ENCODE peak calls at places on chromosome 19, in eight cellular contexts. One of them, this sample, is unnamed.

GRCh38 chr19:6828306-6828697 is 55.8 kb downstream of the VAV1 start:
- DNase-seq in left lung: peak
- DNase-seq in right lobe of liver: no peak
- DNase-seq in thoracic aorta: no peak
- DNase-seq in brain microvascular endothelial cell: no peak
- DNase-seq in transverse colon: no peak
- DNase-seq in heart right ventricle: no peak
- DNase-seq in coronary artery: no peak
- DNase-seq in this sample: no peak

GRCh38 chr19:42560731-42561130 is 32.5 kb upstream of the CEACAM1 start:
- DNase-seq in coronary artery: no peak
- DNase-seq in left lung: no peak
- DNase-seq in heart right ventricle: no peak
- DNase-seq in right lobe of liver: no peak
- DNase-seq in thoracic aorta: no peak
- DNase-seq in transverse colon: no peak
- DNase-seq in brain microvascular endothelial cell: no peak
- DNase-seq in this sample: no peak

GRCh38 chr19:56900573-56901097 is 60.1 kb upstream of the PEG3 start:
- DNase-seq in left lung: no peak
- DNase-seq in right lobe of liver: no peak
- DNase-seq in thoracic aorta: no peak
- DNase-seq in transverse colon: no peak
- DNase-seq in brain microvascular endothelial cell: no peak
- DNase-seq in heart right ventricle: no peak
- DNase-seq in coronary artery: no peak
- DNase-seq in this sample: no peak

GRCh38 chr19:20247016-20247683 is 80.1 kb downstream of the ZNF486 start:
- DNase-seq in heart right ventricle: peak
- DNase-seq in thoracic aorta: no peak
- DNase-seq in left lung: no peak
- DNase-seq in right lobe of liver: no peak
- DNase-seq in coronary artery: no peak
- DNase-seq in brain microvascular endothelial cell: no peak
- DNase-seq in transverse colon: no peak
- DNase-seq in this sample: no peak

GRCh38 chr19:49677901-49678674 is 1.0 kb downstream of the PRMT1 start:
- DNase-seq in transverse colon: peak
- DNase-seq in left lung: peak
- DNase-seq in brain microvascular endothelial cell: peak
- DNase-seq in thoracic aorta: no peak
- DNase-seq in heart right ventricle: peak
- DNase-seq in right lobe of liver: peak
- DNase-seq in coronary artery: no peak
- DNase-seq in this sample: peak

GRCh38 chr19:16920816-16921529 is 32.2 kb downstream of the F2RL3 start:
- DNase-seq in transverse colon: no peak
- DNase-seq in brain microvascular endothelial cell: peak
- DNase-seq in left lung: no peak
- DNase-seq in thoracic aorta: no peak
- DNase-seq in coronary artery: no peak
- DNase-seq in heart right ventricle: no peak
- DNase-seq in right lobe of liver: peak
- DNase-seq in this sample: no peak

GRCh38 chr19:50556236-50557008 is 11.8 kb downstream of the LRRC4B start:
- DNase-seq in heart right ventricle: peak
- DNase-seq in transverse colon: peak
- DNase-seq in right lobe of liver: peak
- DNase-seq in coronary artery: peak
- DNase-seq in brain microvascular endothelial cell: peak
- DNase-seq in thoracic aorta: no peak
- DNase-seq in left lung: peak
- DNase-seq in this sample: peak

GRCh38 chr19:16564842-16565241 is 7.4 kb downstream of the SLC35E1 start:
- DNase-seq in heart right ventricle: no peak
- DNase-seq in transverse colon: no peak
- DNase-seq in coronary artery: no peak
- DNase-seq in brain microvascular endothelial cell: no peak
- DNase-seq in thoracic aorta: no peak
- DNase-seq in left lung: no peak
- DNase-seq in right lobe of liver: no peak
- DNase-seq in this sample: no peak

GRCh38 chr19:55661826-55662225 is 7.0 kb downstream of the U2AF2 start:
- DNase-seq in heart right ventricle: no peak
- DNase-seq in thoracic aorta: no peak
- DNase-seq in brain microvascular endothelial cell: no peak
- DNase-seq in right lobe of liver: no peak
- DNase-seq in left lung: no peak
- DNase-seq in coronary artery: no peak
- DNase-seq in transverse colon: no peak
- DNase-seq in this sample: no peak

GRCh38 chr19:41264581-41265375 is 606 bp downstream of the HNRNPUL1 start:
- DNase-seq in brain microvascular endothelial cell: peak
- DNase-seq in right lobe of liver: peak
- DNase-seq in transverse colon: peak
- DNase-seq in coronary artery: peak
- DNase-seq in left lung: peak
- DNase-seq in thoracic aorta: no peak
- DNase-seq in heart right ventricle: peak
- DNase-seq in this sample: peak

GRCh38 chr19:18660051-18660910 is 23.2 kb upstream of the CRTC1 start:
- DNase-seq in brain microvascular endothelial cell: peak
- DNase-seq in coronary artery: peak
- DNase-seq in heart right ventricle: peak
- DNase-seq in transverse colon: peak
- DNase-seq in right lobe of liver: no peak
- DNase-seq in thoracic aorta: peak
- DNase-seq in left lung: peak
- DNase-seq in this sample: peak

GRCh38 chr19:18662972-18663732 is 20.3 kb upstream of the CRTC1 start:
- DNase-seq in heart right ventricle: no peak
- DNase-seq in coronary artery: peak
- DNase-seq in transverse colon: no peak
- DNase-seq in left lung: no peak
- DNase-seq in right lobe of liver: no peak
- DNase-seq in thoracic aorta: no peak
- DNase-seq in brain microvascular endothelial cell: no peak
- DNase-seq in this sample: peak

GRCh38 chr19:18661346-18661745 is 22.1 kb upstream of the CRTC1 start:
- DNase-seq in heart right ventricle: no peak
- DNase-seq in coronary artery: no peak
- DNase-seq in right lobe of liver: no peak
- DNase-seq in transverse colon: no peak
- DNase-seq in left lung: no peak
- DNase-seq in brain microvascular endothelial cell: no peak
- DNase-seq in thoracic aorta: no peak
- DNase-seq in this sample: no peak

GRCh38 chr19:18659281-18660050 is 22.6 kb downstream of the KLHL26 start:
- DNase-seq in brain microvascular endothelial cell: no peak
- DNase-seq in heart right ventricle: peak
- DNase-seq in coronary artery: peak
- DNase-seq in left lung: no peak
- DNase-seq in thoracic aorta: no peak
- DNase-seq in transverse colon: no peak
- DNase-seq in right lobe of liver: no peak
- DNase-seq in this sample: peak

GRCh38 chr19:18660939-18661338 is 22.5 kb upstream of the CRTC1 start:
- DNase-seq in right lobe of liver: no peak
- DNase-seq in left lung: no peak
- DNase-seq in thoracic aorta: no peak
- DNase-seq in heart right ventricle: no peak
- DNase-seq in brain microvascular endothelial cell: no peak
- DNase-seq in transverse colon: no peak
- DNase-seq in coronary artery: no peak
- DNase-seq in this sample: no peak
- H3K27ac ChIP-seq in right lobe of liver: no peak
- H3K27ac ChIP-seq in left lung: peak
- H3K27ac ChIP-seq in thoracic aorta: peak
- H3K27ac ChIP-seq in heart right ventricle: peak
- H3K27ac ChIP-seq in brain microvascular endothelial cell: peak
- H3K27ac ChIP-seq in transverse colon: peak
- H3K27ac ChIP-seq in coronary artery: peak
- H3K27ac ChIP-seq in this sample: peak

DNA sequence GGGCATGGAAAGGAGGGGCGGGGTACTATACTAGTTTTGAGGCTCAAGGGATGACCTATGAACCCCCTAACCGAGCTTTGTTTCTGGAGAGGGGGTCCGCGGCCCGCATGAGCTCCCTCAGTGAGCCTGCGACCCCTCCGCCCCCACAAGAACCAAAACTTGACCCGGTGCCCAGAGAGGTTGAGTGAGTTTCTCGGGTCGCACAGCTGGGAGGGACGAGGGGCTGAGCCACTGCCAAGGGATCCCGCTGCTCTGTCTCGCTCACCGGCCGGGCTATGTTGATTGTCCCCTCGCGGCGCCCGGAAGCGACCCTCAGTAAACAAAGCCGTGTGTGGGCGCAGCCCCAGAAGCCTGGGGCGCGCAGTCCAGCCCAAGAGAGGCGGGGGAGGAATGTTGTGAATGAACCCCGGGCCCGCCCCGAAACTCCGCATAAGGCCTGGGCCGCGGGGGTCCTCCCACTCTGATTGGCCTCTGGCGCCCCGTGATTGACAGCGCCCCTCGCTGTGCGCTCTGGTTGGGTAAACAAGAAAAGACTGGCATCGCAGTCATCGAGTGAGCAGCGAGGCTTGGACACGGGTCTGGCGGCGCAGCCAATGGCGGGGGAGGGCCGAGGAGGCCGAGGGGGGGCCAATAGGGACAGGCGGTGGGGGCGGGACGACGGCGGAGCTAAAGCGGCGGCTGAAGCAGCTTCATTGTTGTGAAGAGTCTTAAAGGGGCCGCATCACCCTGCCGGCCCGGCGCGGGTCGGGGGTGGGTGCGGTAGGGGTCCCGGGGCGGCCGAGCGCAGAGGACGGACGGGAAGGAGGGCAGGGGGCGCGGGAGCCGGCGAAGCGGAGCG is at the start of gene ZSWIM4:
- DNase-seq in heart right ventricle: peak
- DNase-seq in left lung: peak
- DNase-seq in brain microvascular endothelial cell: peak
- DNase-seq in coronary artery: peak
- DNase-seq in right lobe of liver: peak
- DNase-seq in thoracic aorta: peak
- DNase-seq in transverse colon: peak
- DNase-seq in this sample: peak
- TF ChIP-seq CTCF in heart right ventricle: no peak
- TF ChIP-seq CTCF in left lung: no peak
- TF ChIP-seq CTCF in brain microvascular endothelial cell: no peak
- TF ChIP-seq CTCF in coronary artery: no peak
- TF ChIP-seq CTCF in right lobe of liver: no peak
- TF ChIP-seq CTCF in thoracic aorta: no peak
- TF ChIP-seq CTCF in transverse colon: no peak
- TF ChIP-seq CTCF in this sample: peak

DNA sequence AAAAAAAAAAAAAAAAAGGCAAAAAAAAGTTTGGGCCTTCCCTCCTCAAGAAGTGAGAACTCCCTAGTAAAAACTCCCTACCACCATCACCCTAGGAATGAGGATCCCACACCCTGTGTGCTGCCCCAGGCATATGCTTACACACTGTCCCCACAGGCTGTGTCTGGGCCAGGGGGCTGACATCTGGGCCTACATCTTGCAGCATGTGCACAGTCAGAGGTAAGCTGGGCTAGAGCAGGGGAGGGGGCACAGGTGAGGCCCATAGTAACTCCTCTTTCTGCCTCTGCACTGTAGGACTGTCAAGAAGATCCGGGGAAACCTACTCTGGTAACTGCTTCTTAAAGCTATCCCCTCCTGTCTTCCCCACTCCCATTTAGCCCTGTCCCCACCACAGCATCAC is 1.0 kb downstream of the HAUS5 start:
- DNase-seq in thoracic aorta: no peak
- DNase-seq in transverse colon: no peak
- DNase-seq in right lobe of liver: no peak
- DNase-seq in brain microvascular endothelial cell: no peak
- DNase-seq in left lung: no peak
- DNase-seq in coronary artery: no peak
- DNase-seq in heart right ventricle: no peak
- DNase-seq in this sample: no peak
- H3K4me3 ChIP-seq in thoracic aorta: no peak
- H3K4me3 ChIP-seq in transverse colon: no peak
- H3K4me3 ChIP-seq in right lobe of liver: no peak
- H3K4me3 ChIP-seq in brain microvascular endothelial cell: no peak
- H3K4me3 ChIP-seq in left lung: no peak
- H3K4me3 ChIP-seq in coronary artery: no peak
- H3K4me3 ChIP-seq in heart right ventricle: no peak
- H3K4me3 ChIP-seq in this sample: no peak

GRCh38 chr19:38294090-38294489 is 10.0 kb upstream of the C19orf33 start:
- DNase-seq in right lobe of liver: no peak
- DNase-seq in brain microvascular endothelial cell: no peak
- DNase-seq in left lung: no peak
- DNase-seq in transverse colon: no peak
- DNase-seq in heart right ventricle: no peak
- DNase-seq in thoracic aorta: no peak
- DNase-seq in coronary artery: no peak
- DNase-seq in this sample: no peak
- H3K27ac ChIP-seq in right lobe of liver: no peak
- H3K27ac ChIP-seq in brain microvascular endothelial cell: no peak
- H3K27ac ChIP-seq in left lung: no peak
- H3K27ac ChIP-seq in transverse colon: no peak
- H3K27ac ChIP-seq in heart right ventricle: no peak
- H3K27ac ChIP-seq in thoracic aorta: no peak
- H3K27ac ChIP-seq in coronary artery: no peak
- H3K27ac ChIP-seq in this sample: no peak

GRCh38 chr19:39590265-39590664 is 12.1 kb upstream of the LGALS13 start:
- DNase-seq in coronary artery: no peak
- DNase-seq in heart right ventricle: no peak
- DNase-seq in brain microvascular endothelial cell: peak
- DNase-seq in right lobe of liver: no peak
- DNase-seq in left lung: no peak
- DNase-seq in transverse colon: no peak
- DNase-seq in thoracic aorta: no peak
- DNase-seq in this sample: no peak

GRCh38 chr19:39592381-39592780 is 9.9 kb upstream of the LGALS13 start:
- DNase-seq in transverse colon: no peak
- DNase-seq in right lobe of liver: no peak
- DNase-seq in heart right ventricle: no peak
- DNase-seq in brain microvascular endothelial cell: no peak
- DNase-seq in left lung: no peak
- DNase-seq in coronary artery: no peak
- DNase-seq in thoracic aorta: no peak
- DNase-seq in this sample: no peak

GRCh38 chr19:39587496-39587895 is 14.8 kb upstream of the LGALS13 start:
- DNase-seq in right lobe of liver: no peak
- DNase-seq in heart right ventricle: no peak
- DNase-seq in brain microvascular endothelial cell: no peak
- DNase-seq in coronary artery: no peak
- DNase-seq in transverse colon: no peak
- DNase-seq in thoracic aorta: no peak
- DNase-seq in left lung: no peak
- DNase-seq in this sample: no peak

GRCh38 chr19:39582891-39583625 is 19.3 kb upstream of the LGALS13 start:
- DNase-seq in transverse colon: no peak
- DNase-seq in heart right ventricle: no peak
- DNase-seq in brain microvascular endothelial cell: no peak
- DNase-seq in right lobe of liver: no peak
- DNase-seq in left lung: no peak
- DNase-seq in coronary artery: no peak
- DNase-seq in thoracic aorta: no peak
- DNase-seq in this sample: no peak

GRCh38 chr19:39588066-39588465 is 14.3 kb upstream of the LGALS13 start:
- DNase-seq in thoracic aorta: no peak
- DNase-seq in coronary artery: no peak
- DNase-seq in left lung: no peak
- DNase-seq in brain microvascular endothelial cell: no peak
- DNase-seq in heart right ventricle: no peak
- DNase-seq in right lobe of liver: no peak
- DNase-seq in transverse colon: no peak
- DNase-seq in this sample: no peak
- TF ChIP-seq CTCF in thoracic aorta: no peak
- TF ChIP-seq CTCF in coronary artery: no peak
- TF ChIP-seq CTCF in left lung: no peak
- TF ChIP-seq CTCF in brain microvascular endothelial cell: no peak
- TF ChIP-seq CTCF in heart right ventricle: no peak
- TF ChIP-seq CTCF in right lobe of liver: no peak
- TF ChIP-seq CTCF in transverse colon: no peak
- TF ChIP-seq CTCF in this sample: no peak